ENCODE peak calls at places on chromosome 13, in four cellular contexts. L is NCI-H1436, U is DND-41, Z is NCI-H774. F is an unnamed sample.
A peak's percentile ranks its signal among the peaks of the same experiment; 100 is the strongest.

GRCh38 chr13:47472516-47472915 is 528.6 kb downstream of the SUCLA2 start:
- DNase-seq in L (no peak), U (no peak), Z (no peak), F (no peak)

GRCh38 chr13:110593430-110594130 is 21.8 kb upstream of the NAXD start:
- DNase-seq in L (peak; percentile 27), U (peak; percentile 20), Z (peak; percentile 68), F (peak; percentile 69)

GRCh38 chr13:64088491-64088890 is 2672.8 kb upstream of the PCDH20 start:
- DNase-seq in L (no peak), U (no peak), Z (no peak), F (no peak)

GRCh38 chr13:36885901-36886300 is 34.1 kb downstream of the SMAD9 start:
- DNase-seq in L (no peak), U (no peak), Z (no peak), F (no peak)

GRCh38 chr13:65841156-65841555 is 1389.0 kb downstream of the PCDH9 start:
- DNase-seq in L (no peak), U (no peak), Z (no peak), F (no peak)

GRCh38 chr13:36709136-36709895 is 35.5 kb downstream of the SERTM1 start:
- DNase-seq in L (no peak), U (no peak), Z (no peak), F (peak; percentile 66)

GRCh38 chr13:73428137-73428536 is 369.3 kb downstream of the KLF5 start:
- DNase-seq in L (no peak), U (no peak), Z (no peak), F (no peak)

GRCh38 chr13:27270594-27271520 is at the start of gene RASL11A:
- DNase-seq in L (peak; percentile 36), U (peak; percentile 69), Z (peak; percentile 45), F (peak; percentile 36)